ENCODE peak calls at places on chromosomes 6 and 20, in eight cellular contexts. C is iPS DF 19.7, S is pancreas, Y is GM04504, R is endothelial cell, Z is DMS 273 treated with DMSO at 0.1 percent for 48 hours, I is iris pigment epithelial cell, P is SK-MEL-5. O is an unnamed sample.

GRCh38 chr20:31894980-31895675 is 24.7 kb downstream of the TTLL9 start:
- DNase-seq in P (peak; percentile 99), R (no peak), Z (peak; percentile 94), S (peak; percentile 46), C (no peak), I (peak; percentile 59), Y (peak; percentile 47), O (no peak)

GRCh38 chr6:116047173-116047933 is 13.3 kb downstream of the FRK start:
- DNase-seq in S (no peak), I (peak; percentile 33), P (peak; percentile 36), R (no peak), C (no peak), Z (no peak), Y (no peak), O (no peak)

GRCh38 chr20:4601630-4602296 is 119.9 kb upstream of the PRND start:
- DNase-seq in Y (no peak), S (no peak), C (no peak), I (no peak), R (no peak), P (no peak), Z (peak; percentile 18), O (peak; percentile 44)

GRCh38 chr6:70507166-70507565 is 59.6 kb upstream of the SDHAF4 start:
- DNase-seq in R (no peak), P (no peak), Z (no peak), S (no peak), I (no peak), C (no peak), Y (no peak), O (no peak)

GRCh38 chr20:19699132-19699971 is 58.7 kb upstream of the RIN2 start:
- DNase-seq in I (peak; percentile 88), Y (peak; percentile 39), P (no peak), C (no peak), Z (peak; percentile 85), R (no peak), S (no peak), O (no peak)

GRCh38 chr20:6045566-6045965 is 8.3 kb downstream of the LRRN4 start:
- DNase-seq in P (no peak), Z (no peak), I (peak; percentile 53), R (no peak), S (no peak), Y (no peak), C (no peak), O (no peak)

GRCh38 chr20:59481082-59482018 is 123.0 kb upstream of the PHACTR3 start:
- DNase-seq in P (no peak), C (no peak), Z (no peak), R (no peak), I (no peak), Y (no peak), S (no peak), O (peak; percentile 10)

GRCh38 chr6:46850781-46851180 is 57.6 kb downstream of the MEP1A start:
- DNase-seq in R (no peak), C (no peak), P (no peak), S (no peak), Z (no peak), I (no peak), Y (peak; percentile 19), O (no peak)

GRCh38 chr6:34717466-34717865 is 20.9 kb upstream of the ILRUN start:
- DNase-seq in S (no peak), P (no peak), Y (no peak), C (no peak), I (no peak), Z (no peak), R (no peak), O (no peak)

GRCh38 chr6:76840025-76840745 is 623.1 kb downstream of the HTR1B start:
- DNase-seq in C (no peak), P (no peak), Y (no peak), Z (no peak), R (no peak), S (no peak), I (no peak), O (no peak)